ENCODE peak calls at places on chromosomes 11 and 22, in four cellular contexts. H is heart left ventricle, O is fibroblast of lung, U is lower lobe of right lung. B is an unnamed sample. For H3K36me3 and H3K4me1, the result is how much of the 10 kb centered on the place peaks cover.

GRCh38 chr11:72750556-72751292 is 1.5 kb downstream of the ARAP1 start:
- DNase-seq in U (no peak), O (no peak), H (peak), B (no peak)

GRCh38 chr11:123064268-123064657 is 2.3 kb upstream of the HSPA8 start:
- DNase-seq in O (no peak), H (no peak), U (no peak), B (no peak)

GRCh38 chr22:30870451-30871345 is 97.9 kb downstream of the MORC2 start:
- DNase-seq in U (peak), O (no peak), H (no peak), B (no peak)

GRCh38 chr22:42623301-42623751 is 8.6 kb upstream of the POLDIP3 start:
- DNase-seq in U (no peak), H (no peak), O (no peak), B (peak)

GRCh38 chr11:82995754-82996398 is 75.8 kb downstream of the RAB30 start:
- DNase-seq in H (no peak), U (no peak), O (peak), B (no peak)

GRCh38 chr11:102012946-102013345 is 34.3 kb upstream of the CFAP300 start:
- DNase-seq in U (no peak), H (no peak), O (peak), B (no peak)

GRCh38 chr11:85718991-85719807 is 33.2 kb upstream of the CCDC89 start:
- DNase-seq in O (peak), U (no peak), H (peak), B (no peak)

GRCh38 chr11:119006696-119007095 is 8.8 kb downstream of the CENATAC start:
- DNase-seq in O (no peak), U (no peak), H (no peak), B (no peak)

GRCh38 chr11:911031-911889 is 650 bp upstream of the CHID1 start:
- DNase-seq in H (peak), U (peak), O (peak), B (peak)

GRCh38 chr11:2853997-2854560 is 31.5 kb downstream of the CDKN1C start:
- DNase-seq in U (no peak), O (no peak), H (no peak), B (no peak)

GRCh38 chr11:120706257-120706656 is 194.7 kb downstream of the GRIK4 start:
- DNase-seq in U (no peak), H (no peak), O (no peak), B (no peak)

GRCh38 chr22:40728731-40729189 is 49.5 kb downstream of the MCHR1 start:
- DNase-seq in U (peak), O (peak), H (no peak), B (peak)

GRCh38 chr22:39419096-39419495 is 19.5 kb downstream of the TAB1 start:
- DNase-seq in O (no peak), U (no peak), H (no peak), B (no peak)

GRCh38 chr22:39419911-39420310 is 20.3 kb downstream of the TAB1 start:
- DNase-seq in H (no peak), O (no peak), U (peak), B (no peak)

GRCh38 chr22:39417641-39418040 is 18.1 kb downstream of the TAB1 start:
- DNase-seq in U (no peak), H (no peak), O (no peak), B (no peak)

GRCh38 chr22:39416319-39416718 is 16.7 kb downstream of the TAB1 start:
- DNase-seq in U (no peak), H (no peak), O (no peak), B (peak)

DNA sequence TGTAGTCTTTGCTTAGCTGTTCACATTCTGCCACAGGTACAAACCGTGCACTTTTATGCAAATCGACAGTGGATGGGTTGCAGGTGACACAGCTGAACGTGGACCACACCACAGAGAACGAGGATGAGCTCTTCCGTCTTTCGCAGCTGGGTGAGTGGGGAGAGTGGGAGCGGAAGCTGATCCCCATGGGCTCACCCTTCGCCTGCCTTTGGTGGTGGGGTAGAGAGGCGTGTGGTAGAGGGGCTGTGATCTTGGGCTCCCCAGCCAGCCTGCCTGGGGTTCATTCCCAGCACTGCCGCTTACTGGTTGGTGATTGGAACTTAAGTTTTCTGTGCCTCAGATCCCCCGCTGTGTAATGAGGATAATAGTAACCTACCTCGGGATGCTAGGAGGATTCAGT is 19.1 kb downstream of the TAB1 start:
- DNase-seq in O (no peak), H (no peak), U (no peak), B (no peak)
- H3K36me3 ChIP-seq in O (under half), H (half or more), U (half or more), B (under half)

GRCh38 chr22:50190182-50190951 is 4.7 kb downstream of the TRABD start:
- DNase-seq in O (peak), U (peak), H (peak), B (peak)
- H3K4me1 ChIP-seq in O (under half), U (half or more), H (half or more), B (under half)

GRCh38 chr22:37187552-37187890 is 526 bp downstream of the C1QTNF6 start:
- DNase-seq in O (peak), H (no peak), U (no peak), B (peak)
- H3K4me3 ChIP-seq in O (peak), H (peak), U (peak), B (no peak)

GRCh38 chr22:23392420-23393121 is 187.5 kb downstream of the IGLL1 start:
- DNase-seq in O (no peak), U (no peak), H (no peak), B (no peak)
- H3K36me3 ChIP-seq in O (under half), U (under half), H (under half), B (under half)